ENCODE peak calls at places on chromosomes 1 and 21, in seven cellular contexts. U, P, Q, G, N, X and S are unnamed samples.

GRCh38 chr21:38310619-38311018 is 53.8 kb downstream of the KCNJ15 start:
- DNase-seq in U (no peak), P (peak; percentile 77), Q (no peak), G (no peak), N (no peak), X (no peak), S (no peak)

GRCh38 chr1:204503913-204504519 is 9.4 kb upstream of the PIK3C2B start:
- DNase-seq in U (no peak), P (no peak), Q (no peak), G (no peak), N (no peak), X (no peak), S (no peak)

GRCh38 chr1:97925982-97926708 is 5.3 kb upstream of the DPYD start:
- DNase-seq in U (no peak), P (no peak), Q (no peak), G (no peak), N (no peak), X (no peak), S (no peak)

GRCh38 chr21:43315244-43316137 is 111.4 kb downstream of the SIK1 start:
- DNase-seq in U (no peak), P (no peak), Q (peak; percentile 60), G (no peak), N (no peak), X (no peak), S (no peak)

GRCh38 chr1:169491845-169492281 is 6.1 kb upstream of the SLC19A2 start:
- DNase-seq in U (no peak), P (no peak), Q (no peak), G (no peak), N (no peak), X (no peak), S (no peak)

GRCh38 chr1:114023377-114023776 is 44.1 kb downstream of the OLFML3 start:
- DNase-seq in U (no peak), P (no peak), Q (no peak), G (no peak), N (no peak), X (no peak), S (no peak)

GRCh38 chr1:25832336-25833037 is 12.7 kb downstream of the MTFR1L start:
- DNase-seq in U (no peak), P (no peak), Q (no peak), G (no peak), N (no peak), X (no peak), S (no peak)

GRCh38 chr21:34580181-34580700 is 34.7 kb downstream of the RCAN1 start:
- DNase-seq in U (no peak), P (no peak), Q (no peak), G (no peak), N (no peak), X (peak; percentile 80), S (no peak)

GRCh38 chr1:199301472-199301871 is 662.6 kb downstream of the PTPRC start:
- DNase-seq in U (no peak), P (no peak), Q (no peak), G (no peak), N (no peak), X (no peak), S (no peak)

GRCh38 chr1:55053265-55053954 is 14.1 kb downstream of the PCSK9 start:
- DNase-seq in U (no peak), P (no peak), Q (no peak), G (no peak), N (no peak), X (no peak), S (no peak)

GRCh38 chr21:23900727-23901126 is 1706.6 kb downstream of the MRPL39 start:
- DNase-seq in U (no peak), P (no peak), Q (no peak), G (no peak), N (no peak), X (no peak), S (no peak)

GRCh38 chr1:160808289-160808688 is 12.3 kb downstream of the LY9 start:
- DNase-seq in U (no peak), P (no peak), Q (no peak), G (no peak), N (no peak), X (no peak), S (no peak)

GRCh38 chr1:180278791-180279432 is 48.8 kb downstream of the LHX4 start:
- DNase-seq in U (no peak), P (no peak), Q (no peak), G (no peak), N (no peak), X (no peak), S (no peak)

GRCh38 chr1:47755368-47755990 is 241.7 kb downstream of the TRABD2B start:
- DNase-seq in U (no peak), P (no peak), Q (peak; percentile 45), G (no peak), N (peak; percentile 40), X (no peak), S (no peak)